ENCODE peak calls at places on chromosomes 7 and 10, in five cellular contexts. L is MCF 10A, Q is NCI-H1105 treated with DMSO at 0.1 percent for 48 hours, B is occipital lobe, I is progenitor cell of endocrine pancreas. C is an unnamed sample.

GRCh38 chr10:17616403-17617030 is 657 bp downstream of the HACD1 start:
- DNase-seq in Q (peak), I (peak), B (no peak), L (peak), C (peak)

GRCh38 chr7:75695036-75695435 is 43.7 kb downstream of the HIP1 start:
- DNase-seq in I (no peak), L (no peak), Q (peak), B (no peak), C (no peak)

GRCh38 chr7:156578578-156578940 is 62.0 kb upstream of the RNF32 start:
- DNase-seq in Q (no peak), L (no peak), B (no peak), I (no peak), C (no peak)

GRCh38 chr10:100370561-100370975 is 23.5 kb downstream of the SCD start:
- DNase-seq in I (no peak), B (no peak), Q (no peak), L (peak), C (peak)

GRCh38 chr7:25565949-25566348 is 337.7 kb upstream of the NPVF start:
- DNase-seq in B (peak), L (peak), I (peak), Q (peak), C (peak)

GRCh38 chr7:124308384-124308783 is 275.5 kb upstream of the TMEM229A start:
- DNase-seq in B (no peak), I (no peak), Q (no peak), L (no peak), C (no peak)

GRCh38 chr10:101817542-101818118 is 614 bp downstream of the OGA start:
- DNase-seq in L (peak), B (no peak), I (no peak), Q (peak), C (peak)

GRCh38 chr10:94549221-94549620 is 3.6 kb downstream of the HELLS start:
- DNase-seq in L (no peak), B (no peak), Q (no peak), I (no peak), C (no peak)

GRCh38 chr10:31479752-31480151 is 160.7 kb downstream of the ZEB1 start:
- DNase-seq in I (no peak), L (peak), Q (no peak), B (no peak), C (no peak)

GRCh38 chr7:39595102-39595620 is 28.2 kb upstream of the RALA start:
- DNase-seq in L (no peak), Q (peak), B (no peak), I (no peak), C (no peak)

GRCh38 chr7:2175091-2175490 is 57.7 kb downstream of the MAD1L1 start:
- DNase-seq in I (no peak), L (no peak), B (no peak), Q (no peak), C (no peak)

GRCh38 chr10:107085661-107086525 is 78.6 kb downstream of the SORCS1 start:
- DNase-seq in B (no peak), I (no peak), Q (no peak), L (no peak), C (no peak)

GRCh38 chr7:151990567-151990966 is 34.3 kb downstream of the GALNTL5 start:
- DNase-seq in B (no peak), L (peak), I (no peak), Q (no peak), C (no peak)

GRCh38 chr10:124626759-124627380 is 117.3 kb downstream of the FAM53B start:
- DNase-seq in L (peak), B (no peak), I (no peak), Q (peak), C (no peak)

GRCh38 chr10:49263591-49263990 is 35.4 kb upstream of the C10orf71 start:
- DNase-seq in L (no peak), I (no peak), Q (no peak), B (no peak), C (no peak)

GRCh38 chr7:23864984-23865383 is 155.0 kb downstream of the STK31 start:
- DNase-seq in L (peak), B (no peak), I (no peak), Q (no peak), C (no peak)

GRCh38 chr10:72803119-72803505 is 90.4 kb upstream of the OIT3 start:
- DNase-seq in B (no peak), I (no peak), L (no peak), Q (no peak), C (no peak)

GRCh38 chr10:93815304-93816091 is 57.8 kb downstream of the LGI1 start:
- DNase-seq in L (no peak), Q (no peak), I (no peak), B (no peak), C (no peak)

GRCh38 chr10:88961266-88961665 is 8.7 kb upstream of the ACTA2 start:
- DNase-seq in L (no peak), Q (no peak), B (no peak), I (no peak), C (no peak)